ENCODE peak calls at places on chromosomes 3 and 15, in six cellular contexts. D, K, Q, V, B and X are unnamed samples.

GRCh38 chr3:187935623-187936156 is 190.4 kb upstream of the BCL6 start:
- DNase-seq in D (no peak), K (no peak), Q (peak), V (no peak), B (no peak), X (no peak)

GRCh38 chr3:69746119-69746518 is 6.9 kb downstream of the MITF start:
- DNase-seq in D (no peak), K (no peak), Q (no peak), V (no peak), B (peak), X (no peak)

GRCh38 chr15:92667291-92667904 is 11.8 kb upstream of the FAM174B start:
- DNase-seq in D (no peak), K (no peak), Q (no peak), V (no peak), B (no peak), X (no peak)

GRCh38 chr15:45320581-45320980 is 57.8 kb downstream of the GATM start:
- DNase-seq in D (no peak), K (no peak), Q (no peak), V (no peak), B (no peak), X (no peak)

GRCh38 chr3:12345141-12345561 is 56.3 kb downstream of the PPARG start:
- DNase-seq in D (peak), K (no peak), Q (no peak), V (peak), B (no peak), X (no peak)

GRCh38 chr3:183537295-183537730 is 18.2 kb downstream of the KLHL6 start:
- DNase-seq in D (no peak), K (no peak), Q (no peak), V (no peak), B (no peak), X (no peak)

GRCh38 chr15:36701336-36701735 is 121.9 kb downstream of the CDIN1 start:
- DNase-seq in D (no peak), K (no peak), Q (no peak), V (no peak), B (no peak), X (no peak)

GRCh38 chr3:5187920-5188418 is 462 bp downstream of the EDEM1 start:
- DNase-seq in D (no peak), K (peak), Q (peak), V (peak), B (no peak), X (peak)

GRCh38 chr15:86284630-86285029 is 205.0 kb downstream of the AGBL1 start:
- DNase-seq in D (no peak), K (no peak), Q (no peak), V (no peak), B (no peak), X (no peak)

GRCh38 chr3:128619146-128619890 is 31.3 kb downstream of the RPN1 start:
- DNase-seq in D (peak), K (no peak), Q (no peak), V (peak), B (peak), X (no peak)